ENCODE peak calls at places on chromosome 21, in four cellular contexts. One of them, this sample, is unnamed.

GRCh38 chr21:15414057-15414456 is 315.7 kb upstream of the USP25 start:
- DNase-seq in K562: no peak
- DNase-seq in HepG2: no peak
- DNase-seq in GM12878: no peak
- DNase-seq in this sample: no peak

GRCh38 chr21:28601708-28602107 is 391.0 kb downstream of the LTN1 start:
- DNase-seq in K562: no peak
- DNase-seq in HepG2: no peak
- DNase-seq in GM12878: no peak
- DNase-seq in this sample: no peak

GRCh38 chr21:15061747-15062146 is 3.1 kb downstream of the NRIP1 start:
- DNase-seq in K562: no peak
- DNase-seq in HepG2: no peak
- DNase-seq in GM12878: no peak
- DNase-seq in this sample: no peak

GRCh38 chr21:41167348-41168342 is at the start of gene BACE2:
- DNase-seq in K562: peak; percentile 49
- DNase-seq in HepG2: no peak
- DNase-seq in GM12878: no peak
- DNase-seq in this sample: peak; percentile 72

GRCh38 chr21:14706712-14707111 is 160.6 kb upstream of the SAMSN1 start:
- DNase-seq in K562: no peak
- DNase-seq in HepG2: no peak
- DNase-seq in GM12878: no peak
- DNase-seq in this sample: no peak

GRCh38 chr21:29299046-29299905 is 554 bp downstream of the BACH1 start:
- DNase-seq in K562: peak; percentile 78
- DNase-seq in HepG2: peak; percentile 65
- DNase-seq in GM12878: no peak
- DNase-seq in this sample: peak; percentile 61

GRCh38 chr21:31108969-31109368 is 70.7 kb upstream of the KRTAP19-8 start:
- DNase-seq in K562: no peak
- DNase-seq in HepG2: no peak
- DNase-seq in GM12878: no peak
- DNase-seq in this sample: no peak

GRCh38 chr21:33207471-33208149 is 22.1 kb upstream of the IFNAR2 start:
- DNase-seq in K562: no peak
- DNase-seq in HepG2: no peak
- DNase-seq in GM12878: no peak
- DNase-seq in this sample: no peak

GRCh38 chr21:41371698-41372030 is 9.8 kb downstream of the MX2 start:
- DNase-seq in K562: no peak
- DNase-seq in HepG2: no peak
- DNase-seq in GM12878: no peak
- DNase-seq in this sample: no peak

DNA sequence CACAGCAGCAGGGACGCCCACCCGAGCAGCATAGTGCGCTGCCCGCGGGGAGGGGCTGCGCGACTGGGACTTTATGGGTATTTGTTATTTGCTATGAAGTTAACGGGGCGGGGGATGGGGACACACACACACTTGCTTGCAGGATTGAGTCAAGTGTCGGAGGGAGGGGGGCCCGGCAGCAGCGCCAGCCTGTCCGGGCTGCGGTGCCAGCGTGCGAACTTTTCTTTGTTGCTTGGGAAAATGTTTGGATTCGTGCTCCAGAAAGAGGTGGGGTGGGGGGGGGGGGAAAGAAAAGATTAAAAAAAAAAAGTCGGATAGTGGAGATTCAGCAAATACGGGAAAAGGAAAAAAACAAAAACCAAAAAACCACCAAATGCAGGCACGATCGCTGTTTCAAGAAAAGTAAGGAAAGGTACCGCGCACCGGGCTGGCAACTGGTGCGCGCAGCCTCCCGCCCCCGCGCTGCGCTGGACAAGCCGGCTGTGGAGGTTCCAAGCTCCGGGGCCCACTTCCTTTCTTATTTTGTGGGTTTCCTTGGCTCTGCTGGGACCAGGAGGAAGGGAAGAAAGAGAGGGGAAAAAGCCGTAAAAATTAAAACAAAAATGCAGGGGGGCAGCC is 419 bp downstream of the ADAMTS5 start:
- DNase-seq in K562: no peak
- DNase-seq in HepG2: no peak
- DNase-seq in GM12878: no peak
- DNase-seq in this sample: no peak
- TF ChIP-seq BHLHE40 in K562: no peak
- TF ChIP-seq BHLHE40 in HepG2: no peak
- TF ChIP-seq BHLHE40 in GM12878: no peak
- TF ChIP-seq BHLHE40 in this sample: no peak

GRCh38 chr21:44712203-44713028 is 1.0 kb upstream of the TSPEAR start:
- DNase-seq in K562: no peak
- DNase-seq in HepG2: no peak
- DNase-seq in GM12878: no peak
- DNase-seq in this sample: no peak
- TF ChIP-seq TARDBP in K562: no peak
- TF ChIP-seq TARDBP in HepG2: no peak
- TF ChIP-seq TARDBP in GM12878: no peak
- TF ChIP-seq TARDBP in this sample: no peak

GRCh38 chr21:35475006-35475405 is 425.9 kb upstream of the RUNX1 start:
- DNase-seq in K562: no peak
- DNase-seq in HepG2: no peak
- DNase-seq in GM12878: no peak
- DNase-seq in this sample: no peak
- TF ChIP-seq FOXK2 in K562: no peak
- TF ChIP-seq FOXK2 in HepG2: no peak
- TF ChIP-seq FOXK2 in GM12878: no peak
- TF ChIP-seq FOXK2 in this sample: no peak

GRCh38 chr21:42461881-42462877 is 33.8 kb downstream of the RSPH1 start:
- DNase-seq in K562: peak; percentile 20
- DNase-seq in HepG2: no peak
- DNase-seq in GM12878: no peak
- DNase-seq in this sample: no peak
- TF ChIP-seq BHLHE40 in K562: no peak
- TF ChIP-seq BHLHE40 in HepG2: no peak
- TF ChIP-seq BHLHE40 in GM12878: peak; percentile 5
- TF ChIP-seq BHLHE40 in this sample: no peak

DNA sequence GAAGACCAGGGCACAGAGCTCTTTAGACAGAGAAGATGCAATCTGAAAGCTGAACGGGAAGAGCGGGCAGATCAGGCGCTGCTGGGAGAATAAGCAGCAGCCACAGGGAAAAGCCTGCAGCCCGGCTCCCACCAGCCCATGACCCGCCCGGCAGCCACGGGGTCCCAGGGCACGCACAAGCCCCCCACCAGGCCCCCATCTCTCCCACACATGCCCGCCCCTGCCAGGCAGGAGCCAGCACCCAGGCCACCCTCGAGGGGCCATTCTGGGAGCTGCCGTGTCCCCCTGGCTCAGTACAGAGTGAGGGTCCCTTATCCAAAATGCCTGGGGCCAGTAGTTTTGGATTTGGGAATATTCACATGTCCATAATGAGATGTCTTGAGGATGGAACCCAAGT is 16.3 kb downstream of the SLC19A1 start:
- DNase-seq in K562: no peak
- DNase-seq in HepG2: no peak
- DNase-seq in GM12878: no peak
- DNase-seq in this sample: no peak
- TF ChIP-seq TARDBP in K562: no peak
- TF ChIP-seq TARDBP in HepG2: no peak
- TF ChIP-seq TARDBP in GM12878: no peak
- TF ChIP-seq TARDBP in this sample: no peak

DNA sequence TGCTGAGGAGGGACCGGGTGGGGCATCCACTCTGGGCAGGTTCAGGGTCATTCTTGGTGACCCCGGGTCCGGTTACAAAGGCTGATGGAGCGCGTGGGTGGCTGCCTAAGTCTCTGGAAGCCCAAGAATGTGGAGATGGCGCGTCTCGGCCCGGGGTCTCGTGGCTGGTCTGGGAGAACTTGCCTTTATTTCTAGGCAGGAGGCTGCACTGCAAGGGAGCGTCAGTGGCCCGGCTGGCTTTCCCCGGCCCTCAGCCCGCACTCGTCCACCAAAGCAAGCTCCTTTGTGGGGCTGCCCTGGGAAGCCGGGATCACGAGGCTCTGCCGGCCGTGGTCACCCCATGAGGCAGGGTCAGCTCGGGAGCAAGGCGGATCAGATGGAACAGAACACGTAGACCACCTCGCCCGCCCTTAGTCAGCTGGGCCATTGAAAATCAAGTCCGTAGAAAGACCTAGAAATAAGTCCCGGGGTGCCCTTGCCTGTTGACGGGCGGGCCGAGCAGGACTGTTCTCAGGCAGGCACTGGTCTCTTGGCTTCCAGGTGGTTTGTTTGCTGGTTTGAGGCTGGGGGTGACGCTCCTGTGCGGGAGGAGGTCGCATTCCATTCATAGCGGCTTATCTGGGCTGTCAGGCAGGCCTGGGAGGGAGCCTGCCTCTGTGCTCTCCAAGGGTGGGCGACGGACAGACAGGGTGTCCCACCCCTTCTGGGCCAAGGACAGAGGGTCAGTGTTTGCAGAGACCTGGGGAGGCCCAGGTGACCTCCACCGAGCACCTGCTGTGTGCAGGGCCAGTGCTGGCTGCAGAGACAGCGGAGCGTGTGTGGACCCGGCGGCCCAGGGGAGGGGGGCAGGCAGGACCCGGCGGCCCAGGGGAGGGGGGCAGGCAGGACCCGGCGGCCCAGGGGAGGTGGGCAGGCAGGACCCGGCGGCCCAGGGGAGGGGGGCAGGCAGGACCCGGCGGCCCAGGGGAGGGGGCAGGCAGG is 25.8 kb downstream of the COL18A1 start:
- DNase-seq in K562: peak; percentile 51
- DNase-seq in HepG2: peak; percentile 95
- DNase-seq in GM12878: no peak
- DNase-seq in this sample: no peak
- TF ChIP-seq FOXK2 in K562: no peak
- TF ChIP-seq FOXK2 in HepG2: no peak
- TF ChIP-seq FOXK2 in GM12878: no peak
- TF ChIP-seq FOXK2 in this sample: no peak

DNA sequence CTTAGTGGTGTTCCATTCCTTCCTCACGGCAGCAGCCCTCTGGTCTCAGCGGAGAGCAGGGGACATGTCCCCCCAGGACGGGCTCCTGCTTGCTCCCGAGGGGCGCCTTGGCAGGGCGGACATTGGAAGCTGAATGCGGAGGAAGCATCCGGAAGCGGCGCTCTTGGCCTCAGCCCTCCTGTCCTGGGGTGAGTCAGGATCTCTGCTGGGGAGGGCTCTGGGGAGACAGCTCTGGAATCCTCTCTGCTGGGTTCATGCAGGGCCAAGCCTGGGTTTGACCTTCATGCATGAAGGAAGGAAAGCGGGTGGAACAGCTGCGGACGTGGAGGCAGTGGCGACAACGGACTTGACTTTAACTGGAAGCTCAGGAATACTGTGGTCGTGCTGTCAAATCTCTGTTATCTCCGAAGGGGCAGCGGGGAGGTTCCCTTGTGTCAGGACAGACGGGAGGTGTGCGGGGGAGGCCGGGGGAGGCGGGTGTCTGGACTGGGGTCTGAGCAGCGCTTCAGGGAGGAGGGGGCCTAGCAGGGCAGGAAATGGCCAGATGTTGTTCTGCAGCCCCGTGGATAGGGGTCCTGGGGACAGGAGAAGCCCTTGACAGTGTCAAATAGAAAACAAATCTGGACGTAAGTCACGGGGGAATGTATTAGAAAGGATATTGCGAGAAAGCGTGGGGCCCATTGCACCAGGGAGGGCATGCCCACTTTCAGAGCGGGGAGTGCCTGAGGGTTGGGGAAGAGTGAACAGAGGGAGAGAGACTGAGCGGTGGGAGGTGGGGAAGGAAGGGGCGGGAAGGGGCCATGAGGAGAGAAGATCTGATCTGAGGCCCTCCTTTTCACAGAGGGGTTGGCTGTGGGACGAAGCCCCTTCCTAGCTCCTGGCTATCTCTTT is 26.6 kb downstream of the CRYAA start:
- DNase-seq in K562: no peak
- DNase-seq in HepG2: no peak
- DNase-seq in GM12878: no peak
- DNase-seq in this sample: no peak
- TF ChIP-seq BHLHE40 in K562: no peak
- TF ChIP-seq BHLHE40 in HepG2: no peak
- TF ChIP-seq BHLHE40 in GM12878: no peak
- TF ChIP-seq BHLHE40 in this sample: no peak

DNA sequence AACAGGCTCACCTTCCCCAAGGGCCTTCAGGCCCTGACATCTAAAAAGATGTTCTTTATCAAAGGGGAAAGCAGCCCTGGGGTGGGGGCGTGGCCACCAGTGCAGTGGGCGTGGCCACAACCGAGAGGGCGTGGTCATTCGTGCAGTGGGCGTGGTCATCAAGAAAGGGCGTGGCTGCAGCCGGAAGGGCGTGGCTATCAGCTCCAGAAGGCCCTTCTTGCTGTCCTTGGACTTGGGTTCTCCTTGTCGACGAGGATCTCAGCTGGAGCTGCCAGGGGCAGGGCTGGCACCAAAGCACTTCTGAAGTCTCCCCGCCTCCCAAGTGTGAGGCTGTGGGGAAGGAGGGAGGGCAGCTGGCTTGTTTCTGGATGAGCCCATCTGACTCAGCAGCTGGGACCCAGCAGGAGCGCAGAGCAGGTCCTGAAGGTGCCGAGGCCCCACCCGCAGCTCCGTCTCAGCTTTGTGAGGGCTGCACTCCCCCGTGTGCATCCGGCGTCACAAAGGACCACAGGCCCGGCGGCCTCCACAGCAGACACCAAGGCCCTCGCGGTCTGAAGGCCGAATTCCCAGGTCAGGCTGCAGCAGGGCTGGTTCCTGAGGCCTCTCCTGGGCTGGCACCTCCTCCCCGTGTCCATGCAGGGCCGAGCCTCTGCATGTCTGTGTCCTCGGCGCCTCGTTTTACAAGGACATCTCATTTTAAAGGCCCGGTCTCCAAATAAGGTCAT is 12.8 kb downstream of the PDE9A start:
- DNase-seq in K562: peak; percentile 45
- DNase-seq in HepG2: no peak
- DNase-seq in GM12878: no peak
- DNase-seq in this sample: peak; percentile 83
- TF ChIP-seq TARDBP in K562: no peak
- TF ChIP-seq TARDBP in HepG2: no peak
- TF ChIP-seq TARDBP in GM12878: no peak
- TF ChIP-seq TARDBP in this sample: no peak

GRCh38 chr21:38211321-38211720 is 45.5 kb upstream of the KCNJ15 start:
- DNase-seq in K562: no peak
- DNase-seq in HepG2: no peak
- DNase-seq in GM12878: no peak
- DNase-seq in this sample: no peak
- TF ChIP-seq FOXK2 in K562: no peak
- TF ChIP-seq FOXK2 in HepG2: no peak
- TF ChIP-seq FOXK2 in GM12878: no peak
- TF ChIP-seq FOXK2 in this sample: no peak

This sample was measured in HEK293T.